ENCODE peak calls at places on chromosomes 13 and 19, in seven cellular contexts. One of them, this sample, is unnamed.
A peak's percentile ranks its signal among the peaks of the same experiment; 100 is the strongest.

GRCh38 chr19:49473868-49474544 is at the start of gene FLT3LG:
- DNase-seq in heart right ventricle: peak; percentile 82
- DNase-seq in CD4-positive, alpha-beta T cell: peak; percentile 86
- DNase-seq in NCI-H1417: peak; percentile 66
- DNase-seq in cardiac muscle cell: peak; percentile 60
- DNase-seq in GM23338: peak; percentile 77
- DNase-seq in stimulated activated CD4-positive, alpha-beta T cell treated with anti-CD3 and anti-CD28 coated beads, Interleukin-2, amount 100 ng/mL, for 48 hours: peak; percentile 86
- DNase-seq in this sample: peak; percentile 80

GRCh38 chr19:34336781-34337271 is 28.2 kb upstream of the GPI start:
- DNase-seq in heart right ventricle: no peak
- DNase-seq in CD4-positive, alpha-beta T cell: peak; percentile 46
- DNase-seq in NCI-H1417: peak; percentile 54
- DNase-seq in cardiac muscle cell: peak; percentile 65
- DNase-seq in GM23338: peak; percentile 76
- DNase-seq in stimulated activated CD4-positive, alpha-beta T cell treated with anti-CD3 and anti-CD28 coated beads, Interleukin-2, amount 100 ng/mL, for 48 hours: peak; percentile 50
- DNase-seq in this sample: no peak

GRCh38 chr13:96946709-96947311 is 47.5 kb downstream of the OXGR1 start:
- DNase-seq in heart right ventricle: no peak
- DNase-seq in CD4-positive, alpha-beta T cell: no peak
- DNase-seq in NCI-H1417: no peak
- DNase-seq in cardiac muscle cell: peak; percentile 7
- DNase-seq in GM23338: peak; percentile 28
- DNase-seq in stimulated activated CD4-positive, alpha-beta T cell treated with anti-CD3 and anti-CD28 coated beads, Interleukin-2, amount 100 ng/mL, for 48 hours: no peak
- DNase-seq in this sample: no peak

GRCh38 chr13:20369886-20370361 is 137.8 kb upstream of the GJB6 start:
- DNase-seq in heart right ventricle: no peak
- DNase-seq in CD4-positive, alpha-beta T cell: no peak
- DNase-seq in NCI-H1417: no peak
- DNase-seq in cardiac muscle cell: no peak
- DNase-seq in GM23338: no peak
- DNase-seq in stimulated activated CD4-positive, alpha-beta T cell treated with anti-CD3 and anti-CD28 coated beads, Interleukin-2, amount 100 ng/mL, for 48 hours: no peak
- DNase-seq in this sample: no peak

GRCh38 chr19:5037936-5038335 is 69.0 kb downstream of the KDM4B start:
- DNase-seq in heart right ventricle: no peak
- DNase-seq in CD4-positive, alpha-beta T cell: no peak
- DNase-seq in NCI-H1417: no peak
- DNase-seq in cardiac muscle cell: no peak
- DNase-seq in GM23338: no peak
- DNase-seq in stimulated activated CD4-positive, alpha-beta T cell treated with anti-CD3 and anti-CD28 coated beads, Interleukin-2, amount 100 ng/mL, for 48 hours: no peak
- DNase-seq in this sample: no peak

GRCh38 chr19:5171711-5172110 is 168.9 kb downstream of the PTPRS start:
- DNase-seq in heart right ventricle: no peak
- DNase-seq in CD4-positive, alpha-beta T cell: no peak
- DNase-seq in NCI-H1417: no peak
- DNase-seq in cardiac muscle cell: no peak
- DNase-seq in GM23338: no peak
- DNase-seq in stimulated activated CD4-positive, alpha-beta T cell treated with anti-CD3 and anti-CD28 coated beads, Interleukin-2, amount 100 ng/mL, for 48 hours: no peak
- DNase-seq in this sample: no peak

GRCh38 chr13:114272977-114273376 is 8.4 kb upstream of the UPF3A start:
- DNase-seq in heart right ventricle: no peak
- DNase-seq in CD4-positive, alpha-beta T cell: no peak
- DNase-seq in NCI-H1417: no peak
- DNase-seq in cardiac muscle cell: no peak
- DNase-seq in GM23338: no peak
- DNase-seq in stimulated activated CD4-positive, alpha-beta T cell treated with anti-CD3 and anti-CD28 coated beads, Interleukin-2, amount 100 ng/mL, for 48 hours: no peak
- DNase-seq in this sample: no peak

GRCh38 chr13:45162194-45162593 is 38.7 kb downstream of the KCTD4 start:
- DNase-seq in heart right ventricle: no peak
- DNase-seq in CD4-positive, alpha-beta T cell: no peak
- DNase-seq in NCI-H1417: no peak
- DNase-seq in cardiac muscle cell: no peak
- DNase-seq in GM23338: no peak
- DNase-seq in stimulated activated CD4-positive, alpha-beta T cell treated with anti-CD3 and anti-CD28 coated beads, Interleukin-2, amount 100 ng/mL, for 48 hours: no peak
- DNase-seq in this sample: no peak

GRCh38 chr19:14632286-14632685 is 42.4 kb downstream of the ADGRE3 start:
- DNase-seq in heart right ventricle: no peak
- DNase-seq in CD4-positive, alpha-beta T cell: no peak
- DNase-seq in NCI-H1417: peak; percentile 13
- DNase-seq in cardiac muscle cell: no peak
- DNase-seq in GM23338: peak; percentile 85
- DNase-seq in stimulated activated CD4-positive, alpha-beta T cell treated with anti-CD3 and anti-CD28 coated beads, Interleukin-2, amount 100 ng/mL, for 48 hours: no peak
- DNase-seq in this sample: no peak

GRCh38 chr13:28027607-28028364 is 39.3 kb upstream of the URAD start:
- DNase-seq in heart right ventricle: no peak
- DNase-seq in CD4-positive, alpha-beta T cell: no peak
- DNase-seq in NCI-H1417: no peak
- DNase-seq in cardiac muscle cell: no peak
- DNase-seq in GM23338: no peak
- DNase-seq in stimulated activated CD4-positive, alpha-beta T cell treated with anti-CD3 and anti-CD28 coated beads, Interleukin-2, amount 100 ng/mL, for 48 hours: no peak
- DNase-seq in this sample: no peak

GRCh38 chr13:41130356-41130755 is 2.2 kb downstream of the KBTBD6 start:
- DNase-seq in heart right ventricle: no peak
- DNase-seq in CD4-positive, alpha-beta T cell: no peak
- DNase-seq in NCI-H1417: no peak
- DNase-seq in cardiac muscle cell: no peak
- DNase-seq in GM23338: no peak
- DNase-seq in stimulated activated CD4-positive, alpha-beta T cell treated with anti-CD3 and anti-CD28 coated beads, Interleukin-2, amount 100 ng/mL, for 48 hours: no peak
- DNase-seq in this sample: no peak

GRCh38 chr19:47723573-47723923 is 10.3 kb downstream of the EHD2 start:
- DNase-seq in heart right ventricle: peak; percentile 54
- DNase-seq in CD4-positive, alpha-beta T cell: no peak
- DNase-seq in NCI-H1417: peak; percentile 61
- DNase-seq in cardiac muscle cell: no peak
- DNase-seq in GM23338: no peak
- DNase-seq in stimulated activated CD4-positive, alpha-beta T cell treated with anti-CD3 and anti-CD28 coated beads, Interleukin-2, amount 100 ng/mL, for 48 hours: no peak
- DNase-seq in this sample: peak; percentile 82

GRCh38 chr13:99979453-99980200 is 2.0 kb upstream of the ZIC2 start:
- DNase-seq in heart right ventricle: no peak
- DNase-seq in CD4-positive, alpha-beta T cell: no peak
- DNase-seq in NCI-H1417: peak; percentile 90
- DNase-seq in cardiac muscle cell: peak; percentile 50
- DNase-seq in GM23338: peak; percentile 87
- DNase-seq in stimulated activated CD4-positive, alpha-beta T cell treated with anti-CD3 and anti-CD28 coated beads, Interleukin-2, amount 100 ng/mL, for 48 hours: no peak
- DNase-seq in this sample: no peak

GRCh38 chr13:30094015-30094533 is 213.3 kb downstream of the KATNAL1 start:
- DNase-seq in heart right ventricle: no peak
- DNase-seq in CD4-positive, alpha-beta T cell: no peak
- DNase-seq in NCI-H1417: no peak
- DNase-seq in cardiac muscle cell: no peak
- DNase-seq in GM23338: no peak
- DNase-seq in stimulated activated CD4-positive, alpha-beta T cell treated with anti-CD3 and anti-CD28 coated beads, Interleukin-2, amount 100 ng/mL, for 48 hours: no peak
- DNase-seq in this sample: no peak

GRCh38 chr13:75372517-75372916 is 109.5 kb downstream of the TBC1D4 start:
- DNase-seq in heart right ventricle: no peak
- DNase-seq in CD4-positive, alpha-beta T cell: no peak
- DNase-seq in NCI-H1417: peak; percentile 80
- DNase-seq in cardiac muscle cell: peak; percentile 54
- DNase-seq in GM23338: peak; percentile 74
- DNase-seq in stimulated activated CD4-positive, alpha-beta T cell treated with anti-CD3 and anti-CD28 coated beads, Interleukin-2, amount 100 ng/mL, for 48 hours: no peak
- DNase-seq in this sample: no peak

GRCh38 chr13:113138792-113139551 is 16.4 kb downstream of the F10 start:
- DNase-seq in heart right ventricle: no peak
- DNase-seq in CD4-positive, alpha-beta T cell: no peak
- DNase-seq in NCI-H1417: no peak
- DNase-seq in cardiac muscle cell: no peak
- DNase-seq in GM23338: no peak
- DNase-seq in stimulated activated CD4-positive, alpha-beta T cell treated with anti-CD3 and anti-CD28 coated beads, Interleukin-2, amount 100 ng/mL, for 48 hours: no peak
- DNase-seq in this sample: no peak

GRCh38 chr13:50255639-50256038 is 240.4 kb downstream of the KCNRG start:
- DNase-seq in heart right ventricle: no peak
- DNase-seq in CD4-positive, alpha-beta T cell: no peak
- DNase-seq in NCI-H1417: no peak
- DNase-seq in cardiac muscle cell: no peak
- DNase-seq in GM23338: no peak
- DNase-seq in stimulated activated CD4-positive, alpha-beta T cell treated with anti-CD3 and anti-CD28 coated beads, Interleukin-2, amount 100 ng/mL, for 48 hours: no peak
- DNase-seq in this sample: no peak

GRCh38 chr19:41957838-41958366 is 1.2 kb downstream of the RABAC1 start:
- DNase-seq in heart right ventricle: peak; percentile 54
- DNase-seq in CD4-positive, alpha-beta T cell: no peak
- DNase-seq in NCI-H1417: peak; percentile 87
- DNase-seq in cardiac muscle cell: peak; percentile 84
- DNase-seq in GM23338: peak; percentile 94
- DNase-seq in stimulated activated CD4-positive, alpha-beta T cell treated with anti-CD3 and anti-CD28 coated beads, Interleukin-2, amount 100 ng/mL, for 48 hours: no peak
- DNase-seq in this sample: peak; percentile 59

GRCh38 chr13:112756511-112756966 is 66.7 kb downstream of the ATP11A start:
- DNase-seq in heart right ventricle: no peak
- DNase-seq in CD4-positive, alpha-beta T cell: no peak
- DNase-seq in NCI-H1417: peak; percentile 92
- DNase-seq in cardiac muscle cell: no peak
- DNase-seq in GM23338: no peak
- DNase-seq in stimulated activated CD4-positive, alpha-beta T cell treated with anti-CD3 and anti-CD28 coated beads, Interleukin-2, amount 100 ng/mL, for 48 hours: no peak
- DNase-seq in this sample: no peak

This sample was measured in uterus.